ENCODE peak calls at places on chromosomes 4 and X, in nine cellular contexts. One of them, this sample, is unnamed.

GRCh38 chrX:53695901-53696300 is 9.4 kb upstream of the HUWE1 start:
- DNase-seq in GM23248: no peak
- DNase-seq in epithelial cell of prostate: no peak
- DNase-seq in astrocyte of the spinal cord: no peak
- DNase-seq in NCI-H1694: no peak
- DNase-seq in GM10248: no peak
- DNase-seq in stimulated activated CD4-positive, alpha-beta T cell treated with anti-CD3 and anti-CD28 coated beads, Interleukin-2, amount 100 ng/mL, for 48 hours: no peak
- DNase-seq in effector CD4-positive, alpha-beta T cell: no peak
- DNase-seq in activated naive CD4-positive, alpha-beta T cell treated with Interleukin-2 at 50 U/mL for 16 hours: no peak
- DNase-seq in this sample: no peak

GRCh38 chrX:31126205-31126604 is 54.4 kb upstream of the FTHL17 start:
- DNase-seq in GM23248: peak
- DNase-seq in epithelial cell of prostate: no peak
- DNase-seq in astrocyte of the spinal cord: peak
- DNase-seq in NCI-H1694: no peak
- DNase-seq in GM10248: no peak
- DNase-seq in stimulated activated CD4-positive, alpha-beta T cell treated with anti-CD3 and anti-CD28 coated beads, Interleukin-2, amount 100 ng/mL, for 48 hours: no peak
- DNase-seq in effector CD4-positive, alpha-beta T cell: no peak
- DNase-seq in activated naive CD4-positive, alpha-beta T cell treated with Interleukin-2 at 50 U/mL for 16 hours: no peak
- DNase-seq in this sample: no peak

GRCh38 chrX:139929876-139930275 is 3.0 kb downstream of the ATP11C start:
- DNase-seq in GM23248: no peak
- DNase-seq in epithelial cell of prostate: no peak
- DNase-seq in astrocyte of the spinal cord: no peak
- DNase-seq in NCI-H1694: no peak
- DNase-seq in GM10248: no peak
- DNase-seq in stimulated activated CD4-positive, alpha-beta T cell treated with anti-CD3 and anti-CD28 coated beads, Interleukin-2, amount 100 ng/mL, for 48 hours: no peak
- DNase-seq in effector CD4-positive, alpha-beta T cell: no peak
- DNase-seq in activated naive CD4-positive, alpha-beta T cell treated with Interleukin-2 at 50 U/mL for 16 hours: no peak
- DNase-seq in this sample: no peak

GRCh38 chr4:174423257-174423944 is 98.9 kb downstream of the HPGD start:
- DNase-seq in GM23248: peak
- DNase-seq in epithelial cell of prostate: peak
- DNase-seq in astrocyte of the spinal cord: peak
- DNase-seq in NCI-H1694: no peak
- DNase-seq in GM10248: no peak
- DNase-seq in stimulated activated CD4-positive, alpha-beta T cell treated with anti-CD3 and anti-CD28 coated beads, Interleukin-2, amount 100 ng/mL, for 48 hours: no peak
- DNase-seq in effector CD4-positive, alpha-beta T cell: no peak
- DNase-seq in activated naive CD4-positive, alpha-beta T cell treated with Interleukin-2 at 50 U/mL for 16 hours: no peak
- DNase-seq in this sample: peak

GRCh38 chrX:104742345-104742744 is 176.3 kb downstream of the IL1RAPL2 start:
- DNase-seq in GM23248: no peak
- DNase-seq in epithelial cell of prostate: no peak
- DNase-seq in astrocyte of the spinal cord: no peak
- DNase-seq in NCI-H1694: no peak
- DNase-seq in GM10248: no peak
- DNase-seq in stimulated activated CD4-positive, alpha-beta T cell treated with anti-CD3 and anti-CD28 coated beads, Interleukin-2, amount 100 ng/mL, for 48 hours: no peak
- DNase-seq in effector CD4-positive, alpha-beta T cell: no peak
- DNase-seq in activated naive CD4-positive, alpha-beta T cell treated with Interleukin-2 at 50 U/mL for 16 hours: no peak
- DNase-seq in this sample: no peak

GRCh38 chrX:138886769-138887168 is 175.3 kb upstream of the FGF13 start:
- DNase-seq in GM23248: peak
- DNase-seq in epithelial cell of prostate: peak
- DNase-seq in astrocyte of the spinal cord: peak
- DNase-seq in NCI-H1694: no peak
- DNase-seq in GM10248: no peak
- DNase-seq in stimulated activated CD4-positive, alpha-beta T cell treated with anti-CD3 and anti-CD28 coated beads, Interleukin-2, amount 100 ng/mL, for 48 hours: no peak
- DNase-seq in effector CD4-positive, alpha-beta T cell: no peak
- DNase-seq in activated naive CD4-positive, alpha-beta T cell treated with Interleukin-2 at 50 U/mL for 16 hours: no peak
- DNase-seq in this sample: no peak

GRCh38 chr4:87523307-87523706 is 5.9 kb downstream of the SPARCL1 start:
- DNase-seq in GM23248: no peak
- DNase-seq in epithelial cell of prostate: no peak
- DNase-seq in astrocyte of the spinal cord: no peak
- DNase-seq in NCI-H1694: no peak
- DNase-seq in GM10248: no peak
- DNase-seq in stimulated activated CD4-positive, alpha-beta T cell treated with anti-CD3 and anti-CD28 coated beads, Interleukin-2, amount 100 ng/mL, for 48 hours: no peak
- DNase-seq in effector CD4-positive, alpha-beta T cell: no peak
- DNase-seq in activated naive CD4-positive, alpha-beta T cell treated with Interleukin-2 at 50 U/mL for 16 hours: no peak
- DNase-seq in this sample: no peak

GRCh38 chr4:40576651-40577480 is 52.8 kb downstream of the RBM47 start:
- DNase-seq in GM23248: peak
- DNase-seq in epithelial cell of prostate: peak
- DNase-seq in astrocyte of the spinal cord: peak
- DNase-seq in NCI-H1694: no peak
- DNase-seq in GM10248: peak
- DNase-seq in stimulated activated CD4-positive, alpha-beta T cell treated with anti-CD3 and anti-CD28 coated beads, Interleukin-2, amount 100 ng/mL, for 48 hours: no peak
- DNase-seq in effector CD4-positive, alpha-beta T cell: no peak
- DNase-seq in activated naive CD4-positive, alpha-beta T cell treated with Interleukin-2 at 50 U/mL for 16 hours: no peak
- DNase-seq in this sample: peak

GRCh38 chr4:23930750-23931488 is 41.1 kb upstream of the PPARGC1A start:
- DNase-seq in GM23248: peak
- DNase-seq in epithelial cell of prostate: no peak
- DNase-seq in astrocyte of the spinal cord: no peak
- DNase-seq in NCI-H1694: no peak
- DNase-seq in GM10248: no peak
- DNase-seq in stimulated activated CD4-positive, alpha-beta T cell treated with anti-CD3 and anti-CD28 coated beads, Interleukin-2, amount 100 ng/mL, for 48 hours: no peak
- DNase-seq in effector CD4-positive, alpha-beta T cell: no peak
- DNase-seq in activated naive CD4-positive, alpha-beta T cell treated with Interleukin-2 at 50 U/mL for 16 hours: no peak
- DNase-seq in this sample: peak